ENCODE peak calls at places on chromosomes 16 and 17, in nine cellular contexts. One of them, this sample, is unnamed.
A peak's percentile ranks its signal among the peaks of the same experiment; 100 is the strongest.

GRCh38 chr17:64653325-64653984 is 8.7 kb downstream of the SMURF2 start:
- DNase-seq in T1000: no peak
- DNase-seq in fibroblast of gingiva: peak; percentile 63
- DNase-seq in Calu3: no peak
- DNase-seq in AG20443: no peak
- DNase-seq in occipital lobe: no peak
- DNase-seq in globus pallidus: no peak
- DNase-seq in neural crest cell: no peak
- DNase-seq in head of caudate nucleus: no peak
- DNase-seq in this sample: no peak

GRCh38 chr16:87764600-87765472 is 950 bp downstream of the KLHDC4 start:
- DNase-seq in T1000: no peak
- DNase-seq in fibroblast of gingiva: no peak
- DNase-seq in Calu3: no peak
- DNase-seq in AG20443: no peak
- DNase-seq in occipital lobe: no peak
- DNase-seq in globus pallidus: no peak
- DNase-seq in neural crest cell: no peak
- DNase-seq in head of caudate nucleus: no peak
- DNase-seq in this sample: peak; percentile 26

GRCh38 chr17:39598047-39598481 is 9.7 kb downstream of the NEUROD2 start:
- DNase-seq in T1000: no peak
- DNase-seq in fibroblast of gingiva: no peak
- DNase-seq in Calu3: peak; percentile 62
- DNase-seq in AG20443: no peak
- DNase-seq in occipital lobe: no peak
- DNase-seq in globus pallidus: no peak
- DNase-seq in neural crest cell: no peak
- DNase-seq in head of caudate nucleus: no peak
- DNase-seq in this sample: no peak

GRCh38 chr17:76370261-76370993 is 14.0 kb upstream of the SPHK1 start:
- DNase-seq in T1000: peak; percentile 73
- DNase-seq in fibroblast of gingiva: peak; percentile 94
- DNase-seq in Calu3: peak; percentile 47
- DNase-seq in AG20443: peak; percentile 93
- DNase-seq in occipital lobe: no peak
- DNase-seq in globus pallidus: no peak
- DNase-seq in neural crest cell: no peak
- DNase-seq in head of caudate nucleus: peak; percentile 72
- DNase-seq in this sample: no peak

GRCh38 chr17:32142857-32143524 is 689 bp downstream of the RHOT1 start:
- DNase-seq in T1000: peak; percentile 26
- DNase-seq in fibroblast of gingiva: peak; percentile 64
- DNase-seq in Calu3: peak; percentile 77
- DNase-seq in AG20443: peak; percentile 62
- DNase-seq in occipital lobe: peak; percentile 19
- DNase-seq in globus pallidus: no peak
- DNase-seq in neural crest cell: peak; percentile 18
- DNase-seq in head of caudate nucleus: peak; percentile 34
- DNase-seq in this sample: peak; percentile 28

GRCh38 chr17:45341389-45342158 is 24.8 kb upstream of the MAP3K14 start:
- DNase-seq in T1000: peak; percentile 89
- DNase-seq in fibroblast of gingiva: peak; percentile 92
- DNase-seq in Calu3: peak; percentile 66
- DNase-seq in AG20443: peak; percentile 85
- DNase-seq in occipital lobe: no peak
- DNase-seq in globus pallidus: no peak
- DNase-seq in neural crest cell: peak; percentile 30
- DNase-seq in head of caudate nucleus: no peak
- DNase-seq in this sample: peak; percentile 73

GRCh38 chr16:74309789-74310781 is 13.5 kb downstream of the PSMD7 start:
- DNase-seq in T1000: no peak
- DNase-seq in fibroblast of gingiva: peak; percentile 46
- DNase-seq in Calu3: peak; percentile 38
- DNase-seq in AG20443: peak; percentile 71
- DNase-seq in occipital lobe: no peak
- DNase-seq in globus pallidus: peak; percentile 42
- DNase-seq in neural crest cell: no peak
- DNase-seq in head of caudate nucleus: no peak
- DNase-seq in this sample: peak; percentile 64

GRCh38 chr16:12646490-12647274 is 157.0 kb downstream of the CPPED1 start:
- DNase-seq in T1000: peak; percentile 37
- DNase-seq in fibroblast of gingiva: peak; percentile 9
- DNase-seq in Calu3: peak; percentile 42
- DNase-seq in AG20443: no peak
- DNase-seq in occipital lobe: peak; percentile 5
- DNase-seq in globus pallidus: peak; percentile 79
- DNase-seq in neural crest cell: no peak
- DNase-seq in head of caudate nucleus: peak; percentile 37
- DNase-seq in this sample: no peak

GRCh38 chr17:55458977-55459376 is 37.3 kb upstream of the MMD start:
- DNase-seq in T1000: peak; percentile 88
- DNase-seq in fibroblast of gingiva: peak; percentile 70
- DNase-seq in Calu3: peak; percentile 54
- DNase-seq in AG20443: peak; percentile 26
- DNase-seq in occipital lobe: no peak
- DNase-seq in globus pallidus: no peak
- DNase-seq in neural crest cell: no peak
- DNase-seq in head of caudate nucleus: no peak
- DNase-seq in this sample: no peak

GRCh38 chr17:29007456-29008455 is 1.9 kb upstream of the SEZ6 start:
- DNase-seq in T1000: no peak
- DNase-seq in fibroblast of gingiva: no peak
- DNase-seq in Calu3: no peak
- DNase-seq in AG20443: peak; percentile 44
- DNase-seq in occipital lobe: no peak
- DNase-seq in globus pallidus: no peak
- DNase-seq in neural crest cell: no peak
- DNase-seq in head of caudate nucleus: no peak
- DNase-seq in this sample: no peak

This sample was measured in HEK293T.